ENCODE peak calls at places on chromosomes 7 and 10, in four cellular contexts. One of them, this sample, is unnamed.

GRCh38 chr7:2242541-2243482 is 786 bp downstream of the NUDT1 start:
- DNase-seq in fibroblast of lung: peak
- DNase-seq in OCI-LY7: peak
- DNase-seq in hepatocyte: no peak
- DNase-seq in this sample: no peak

GRCh38 chr10:49634053-49634660 is 20.3 kb downstream of the CHAT start:
- DNase-seq in fibroblast of lung: no peak
- DNase-seq in OCI-LY7: no peak
- DNase-seq in hepatocyte: no peak
- DNase-seq in this sample: no peak

GRCh38 chr7:31336202-31337035 is 4.1 kb downstream of the NEUROD6 start:
- DNase-seq in fibroblast of lung: no peak
- DNase-seq in OCI-LY7: no peak
- DNase-seq in hepatocyte: peak
- DNase-seq in this sample: no peak

GRCh38 chr7:95394370-95394769 is 1.8 kb downstream of the PON3 start:
- DNase-seq in fibroblast of lung: no peak
- DNase-seq in OCI-LY7: no peak
- DNase-seq in hepatocyte: no peak
- DNase-seq in this sample: no peak

GRCh38 chr7:6558837-6559236 is 7.6 kb upstream of the GRID2IP start:
- DNase-seq in fibroblast of lung: peak
- DNase-seq in OCI-LY7: peak
- DNase-seq in hepatocyte: peak
- DNase-seq in this sample: peak

GRCh38 chr10:15097011-15097812 is at the start of gene RPP38:
- DNase-seq in fibroblast of lung: peak
- DNase-seq in OCI-LY7: peak
- DNase-seq in hepatocyte: peak
- DNase-seq in this sample: peak

GRCh38 chr7:21724562-21724961 is 181.7 kb downstream of the DNAH11 start:
- DNase-seq in fibroblast of lung: no peak
- DNase-seq in OCI-LY7: no peak
- DNase-seq in hepatocyte: no peak
- DNase-seq in this sample: no peak

GRCh38 chr10:77456414-77456813 is 181.2 kb downstream of the KCNMA1 start:
- DNase-seq in fibroblast of lung: no peak
- DNase-seq in OCI-LY7: no peak
- DNase-seq in hepatocyte: no peak
- DNase-seq in this sample: no peak

GRCh38 chr7:1714583-1715330 is 44.7 kb downstream of the ELFN1 start:
- DNase-seq in fibroblast of lung: no peak
- DNase-seq in OCI-LY7: no peak
- DNase-seq in hepatocyte: no peak
- DNase-seq in this sample: no peak

GRCh38 chr10:14554091-14554842 is 220.4 kb downstream of the FAM107B start:
- DNase-seq in fibroblast of lung: peak
- DNase-seq in OCI-LY7: no peak
- DNase-seq in hepatocyte: peak
- DNase-seq in this sample: no peak

GRCh38 chr7:64877714-64878610 is 25.1 kb upstream of the ZNF273 start:
- DNase-seq in fibroblast of lung: no peak
- DNase-seq in OCI-LY7: no peak
- DNase-seq in hepatocyte: no peak
- DNase-seq in this sample: no peak

GRCh38 chr10:90642136-90642535 is 215.7 kb downstream of the HTR7 start:
- DNase-seq in fibroblast of lung: peak
- DNase-seq in OCI-LY7: no peak
- DNase-seq in hepatocyte: no peak
- DNase-seq in this sample: peak

GRCh38 chr7:28203498-28204240 is 23.1 kb upstream of the JAZF1 start:
- DNase-seq in fibroblast of lung: peak
- DNase-seq in OCI-LY7: no peak
- DNase-seq in hepatocyte: no peak
- DNase-seq in this sample: peak

GRCh38 chr10:97673736-97674525 is 13.1 kb downstream of the AVPI1 start:
- DNase-seq in fibroblast of lung: peak
- DNase-seq in OCI-LY7: no peak
- DNase-seq in hepatocyte: no peak
- DNase-seq in this sample: no peak

GRCh38 chr7:108248418-108248817 is 118.3 kb upstream of the LAMB4 start:
- DNase-seq in fibroblast of lung: no peak
- DNase-seq in OCI-LY7: no peak
- DNase-seq in hepatocyte: no peak
- DNase-seq in this sample: no peak

GRCh38 chr10:69045441-69046300 is 42.2 kb upstream of the SRGN start:
- DNase-seq in fibroblast of lung: peak
- DNase-seq in OCI-LY7: no peak
- DNase-seq in hepatocyte: no peak
- DNase-seq in this sample: peak

GRCh38 chr7:105806592-105807266 is 69.7 kb downstream of the ATXN7L1 start:
- DNase-seq in fibroblast of lung: peak
- DNase-seq in OCI-LY7: peak
- DNase-seq in hepatocyte: peak
- DNase-seq in this sample: no peak

GRCh38 chr7:78472519-78472918 is 673.9 kb downstream of the PHTF2 start:
- DNase-seq in fibroblast of lung: peak
- DNase-seq in OCI-LY7: no peak
- DNase-seq in hepatocyte: no peak
- DNase-seq in this sample: peak

GRCh38 chr10:73874267-73875138 is at the start of gene CAMK2G:
- DNase-seq in fibroblast of lung: peak
- DNase-seq in OCI-LY7: peak
- DNase-seq in hepatocyte: peak
- DNase-seq in this sample: peak

GRCh38 chr7:1858435-1859265 is 188.6 kb downstream of the ELFN1 start:
- DNase-seq in fibroblast of lung: no peak
- DNase-seq in OCI-LY7: no peak
- DNase-seq in hepatocyte: no peak
- DNase-seq in this sample: no peak

GRCh38 chr7:137652721-137653120 is 194.1 kb downstream of the DGKI start:
- DNase-seq in fibroblast of lung: peak
- DNase-seq in OCI-LY7: no peak
- DNase-seq in hepatocyte: no peak
- DNase-seq in this sample: no peak

GRCh38 chr7:41501016-41501415 is 201.9 kb downstream of the INHBA start:
- DNase-seq in fibroblast of lung: peak
- DNase-seq in OCI-LY7: no peak
- DNase-seq in hepatocyte: no peak
- DNase-seq in this sample: no peak

GRCh38 chr10:131921191-131921590 is 20.4 kb downstream of the PPP2R2D start:
- DNase-seq in fibroblast of lung: no peak
- DNase-seq in OCI-LY7: no peak
- DNase-seq in hepatocyte: no peak
- DNase-seq in this sample: no peak

GRCh38 chr10:45418859-45419672 is 45.0 kb downstream of the ALOX5 start:
- DNase-seq in fibroblast of lung: peak
- DNase-seq in OCI-LY7: no peak
- DNase-seq in hepatocyte: peak
- DNase-seq in this sample: no peak

GRCh38 chr10:67788028-67788886 is 49.7 kb downstream of the DNAJC12 start:
- DNase-seq in fibroblast of lung: peak
- DNase-seq in OCI-LY7: peak
- DNase-seq in hepatocyte: peak
- DNase-seq in this sample: no peak

GRCh38 chr10:48242160-48242904 is 32.2 kb downstream of the FRMPD2 start:
- DNase-seq in fibroblast of lung: no peak
- DNase-seq in OCI-LY7: no peak
- DNase-seq in hepatocyte: no peak
- DNase-seq in this sample: no peak

GRCh38 chr7:128000854-128001265 is 30.4 kb downstream of the LRRC4 start:
- DNase-seq in fibroblast of lung: no peak
- DNase-seq in OCI-LY7: no peak
- DNase-seq in hepatocyte: no peak
- DNase-seq in this sample: no peak
- TF ChIP-seq CTCF in fibroblast of lung: no peak
- TF ChIP-seq CTCF in OCI-LY7: no peak
- TF ChIP-seq CTCF in hepatocyte: no peak
- TF ChIP-seq CTCF in this sample: no peak

GRCh38 chr10:117681104-117681503 is 138.6 kb downstream of the EMX2 start:
- DNase-seq in fibroblast of lung: no peak
- DNase-seq in OCI-LY7: no peak
- DNase-seq in hepatocyte: no peak
- DNase-seq in this sample: no peak

GRCh38 chr10:117686606-117687005 is 144.1 kb downstream of the EMX2 start:
- DNase-seq in fibroblast of lung: no peak
- DNase-seq in OCI-LY7: no peak
- DNase-seq in hepatocyte: no peak
- DNase-seq in this sample: no peak

GRCh38 chr10:117685431-117685830 is 142.9 kb downstream of the EMX2 start:
- DNase-seq in fibroblast of lung: no peak
- DNase-seq in OCI-LY7: no peak
- DNase-seq in hepatocyte: no peak
- DNase-seq in this sample: no peak

GRCh38 chr10:117684673-117685211 is 142.2 kb downstream of the EMX2 start:
- DNase-seq in fibroblast of lung: no peak
- DNase-seq in OCI-LY7: no peak
- DNase-seq in hepatocyte: peak
- DNase-seq in this sample: no peak

GRCh38 chr10:117684211-117684610 is 141.7 kb downstream of the EMX2 start:
- DNase-seq in fibroblast of lung: no peak
- DNase-seq in OCI-LY7: no peak
- DNase-seq in hepatocyte: no peak
- DNase-seq in this sample: no peak
- H3K4me3 ChIP-seq in fibroblast of lung: no peak
- H3K4me3 ChIP-seq in OCI-LY7: no peak
- H3K4me3 ChIP-seq in hepatocyte: no peak
- H3K4me3 ChIP-seq in this sample: no peak

DNA sequence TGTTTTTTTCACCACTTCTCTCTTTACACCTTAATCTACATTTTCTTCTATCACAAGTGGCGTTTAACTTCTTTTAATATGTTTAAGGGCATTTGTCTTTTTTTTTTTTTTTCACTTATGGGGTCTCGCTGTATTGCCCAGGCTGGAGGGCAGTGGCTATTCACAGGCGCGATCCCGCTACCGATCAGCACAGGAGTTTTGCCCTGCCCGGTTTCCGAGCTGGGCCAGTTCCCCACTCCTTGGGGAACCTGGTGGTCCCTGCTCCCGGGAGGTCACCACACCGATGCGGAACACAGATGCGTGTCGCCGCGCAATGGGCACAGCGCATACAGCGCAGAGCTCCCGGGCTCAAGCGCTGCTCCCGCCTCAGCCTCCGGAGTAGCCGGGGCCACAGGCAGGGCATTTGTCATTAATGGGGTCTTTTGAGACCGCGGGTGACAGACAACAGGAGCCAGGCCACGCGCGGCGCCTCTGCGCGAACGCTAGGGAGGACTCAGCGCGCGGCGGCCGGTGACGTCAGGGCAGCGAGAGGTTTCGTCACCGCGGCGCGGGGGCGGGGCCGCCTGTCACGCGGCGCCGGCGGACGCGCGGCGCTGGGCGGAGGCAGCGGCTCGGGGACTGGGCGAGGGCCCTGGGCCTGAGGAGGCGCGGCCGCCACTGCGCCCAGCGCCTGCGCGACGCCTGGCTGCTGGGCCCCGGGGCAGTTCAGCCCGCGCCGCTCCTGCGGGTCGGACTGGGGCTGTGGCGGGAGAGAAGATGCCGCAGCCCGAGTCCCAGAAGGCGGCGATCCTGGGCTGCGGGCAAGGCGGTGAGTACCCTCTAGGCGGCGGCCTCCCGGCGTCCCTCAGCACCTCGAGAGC is at the start of gene GALNT11:
- DNase-seq in fibroblast of lung: peak
- DNase-seq in OCI-LY7: no peak
- DNase-seq in hepatocyte: peak
- DNase-seq in this sample: peak
- TF ChIP-seq CTCF in fibroblast of lung: peak
- TF ChIP-seq CTCF in OCI-LY7: no peak
- TF ChIP-seq CTCF in hepatocyte: peak
- TF ChIP-seq CTCF in this sample: peak

GRCh38 chr7:74475987-74476350 is 22.3 kb downstream of the GTF2IRD1 start:
- DNase-seq in fibroblast of lung: no peak
- DNase-seq in OCI-LY7: no peak
- DNase-seq in hepatocyte: no peak
- DNase-seq in this sample: no peak

GRCh38 chr7:74476546-74477095 is 22.9 kb downstream of the GTF2IRD1 start:
- DNase-seq in fibroblast of lung: no peak
- DNase-seq in OCI-LY7: no peak
- DNase-seq in hepatocyte: no peak
- DNase-seq in this sample: no peak

GRCh38 chr7:74475243-74475986 is 21.7 kb downstream of the GTF2IRD1 start:
- DNase-seq in fibroblast of lung: no peak
- DNase-seq in OCI-LY7: peak
- DNase-seq in hepatocyte: no peak
- DNase-seq in this sample: no peak

GRCh38 chr7:74478671-74479065 is 25.0 kb downstream of the GTF2IRD1 start:
- DNase-seq in fibroblast of lung: no peak
- DNase-seq in OCI-LY7: no peak
- DNase-seq in hepatocyte: no peak
- DNase-seq in this sample: no peak

GRCh38 chr7:74477188-74477587 is 23.5 kb downstream of the GTF2IRD1 start:
- DNase-seq in fibroblast of lung: no peak
- DNase-seq in OCI-LY7: no peak
- DNase-seq in hepatocyte: no peak
- DNase-seq in this sample: no peak
- H3K4me3 ChIP-seq in fibroblast of lung: no peak
- H3K4me3 ChIP-seq in OCI-LY7: no peak
- H3K4me3 ChIP-seq in hepatocyte: no peak
- H3K4me3 ChIP-seq in this sample: no peak

DNA sequence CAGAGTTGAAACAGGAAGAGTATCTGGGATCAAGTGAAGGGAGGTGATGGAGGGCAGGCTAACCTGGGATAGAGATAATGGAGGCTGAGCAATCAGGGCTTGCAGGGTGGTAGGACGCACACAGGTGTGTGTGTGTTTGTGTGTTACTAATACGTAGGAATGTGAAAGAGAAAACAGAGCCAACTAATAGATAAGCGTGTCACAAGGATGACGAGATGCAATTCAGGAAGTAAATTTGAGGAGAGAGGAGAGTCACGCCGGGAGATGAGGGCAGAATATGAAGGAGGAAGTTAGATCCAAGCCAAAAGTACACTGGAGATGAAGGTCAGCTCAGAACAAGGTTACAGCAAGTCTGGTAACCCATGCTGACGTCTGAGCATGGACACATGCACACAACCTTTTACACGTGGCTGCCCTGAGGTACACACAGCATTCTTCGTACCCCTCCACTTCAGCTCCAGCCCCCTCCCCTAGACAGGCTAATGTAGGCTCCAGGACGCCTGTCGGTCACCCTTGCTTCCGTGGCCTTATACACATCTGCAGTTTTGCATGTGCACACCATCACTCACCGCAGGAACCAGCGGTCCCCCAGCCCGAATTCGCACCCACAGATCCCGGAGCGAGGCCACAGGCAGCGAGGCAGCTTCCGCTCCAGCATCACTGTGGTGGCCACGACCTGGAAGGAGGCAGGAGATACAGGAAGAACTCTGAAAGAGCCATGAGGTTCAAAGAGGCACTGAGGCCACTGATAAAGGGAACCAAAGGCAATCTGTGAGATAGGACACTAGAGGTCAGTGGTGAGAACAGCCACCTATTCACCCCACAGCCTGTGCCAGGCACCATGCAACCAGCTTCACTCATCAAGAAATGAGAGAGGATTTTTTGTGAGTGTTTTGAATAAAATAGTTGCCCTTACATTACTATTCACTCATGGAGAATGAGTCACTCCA is 23.7 kb upstream of the TRPV6 start:
- DNase-seq in fibroblast of lung: no peak
- DNase-seq in OCI-LY7: peak
- DNase-seq in hepatocyte: peak
- DNase-seq in this sample: no peak
- TF ChIP-seq CTCF in fibroblast of lung: no peak
- TF ChIP-seq CTCF in OCI-LY7: peak
- TF ChIP-seq CTCF in hepatocyte: peak
- TF ChIP-seq CTCF in this sample: peak

GRCh38 chr7:90119178-90119971 is 34.9 kb upstream of the STEAP1 start:
- DNase-seq in fibroblast of lung: peak
- DNase-seq in OCI-LY7: no peak
- DNase-seq in hepatocyte: peak
- DNase-seq in this sample: no peak
- H3K4me3 ChIP-seq in fibroblast of lung: peak
- H3K4me3 ChIP-seq in OCI-LY7: no peak
- H3K4me3 ChIP-seq in hepatocyte: no peak
- H3K4me3 ChIP-seq in this sample: peak

This sample was measured in AG09309.